ENCODE peak calls at places on chromosome 11, in four cellular contexts. One of them, this sample, is unnamed.
A peak's percentile ranks its signal among the peaks of the same experiment; 100 is the strongest.

GRCh38 chr11:104003491-104003890 is 32.9 kb upstream of the DDI1 start:
- DNase-seq in A549: no peak
- DNase-seq in uterus: no peak
- DNase-seq in heart right ventricle: no peak
- DNase-seq in this sample: no peak

GRCh38 chr11:6647282-6647679 is 8.3 kb downstream of the DCHS1 start:
- DNase-seq in A549: no peak
- DNase-seq in uterus: peak; percentile 67
- DNase-seq in heart right ventricle: peak; percentile 63
- DNase-seq in this sample: no peak

GRCh38 chr11:113106507-113106906 is 145.3 kb downstream of the NCAM1 start:
- DNase-seq in A549: no peak
- DNase-seq in uterus: no peak
- DNase-seq in heart right ventricle: no peak
- DNase-seq in this sample: no peak

GRCh38 chr11:1771700-1772099 is 8.0 kb upstream of the CTSD start:
- DNase-seq in A549: peak; percentile 64
- DNase-seq in uterus: peak; percentile 38
- DNase-seq in heart right ventricle: peak; percentile 4
- DNase-seq in this sample: no peak

GRCh38 chr11:25159341-25159740 is 662.5 kb downstream of the LUZP2 start:
- DNase-seq in A549: no peak
- DNase-seq in uterus: no peak
- DNase-seq in heart right ventricle: no peak
- DNase-seq in this sample: no peak

GRCh38 chr11:113234888-113235287 is 79.5 kb upstream of the TTC12 start:
- DNase-seq in A549: no peak
- DNase-seq in uterus: no peak
- DNase-seq in heart right ventricle: no peak
- DNase-seq in this sample: no peak

GRCh38 chr11:86161373-86162255 is 82.9 kb upstream of the EED start:
- DNase-seq in A549: no peak
- DNase-seq in uterus: no peak
- DNase-seq in heart right ventricle: no peak
- DNase-seq in this sample: no peak

GRCh38 chr11:102226702-102227101 is 90.6 kb upstream of the BIRC3 start:
- DNase-seq in A549: no peak
- DNase-seq in uterus: no peak
- DNase-seq in heart right ventricle: no peak
- DNase-seq in this sample: no peak

GRCh38 chr11:30015725-30016449 is 943 bp downstream of the KCNA4 start:
- DNase-seq in A549: no peak
- DNase-seq in uterus: no peak
- DNase-seq in heart right ventricle: no peak
- DNase-seq in this sample: no peak

GRCh38 chr11:1303973-1304372 is 5.5 kb downstream of the TOLLIP start:
- DNase-seq in A549: no peak
- DNase-seq in uterus: peak; percentile 15
- DNase-seq in heart right ventricle: no peak
- DNase-seq in this sample: peak; percentile 3

GRCh38 chr11:9852465-9852864 is 188.6 kb downstream of the SWAP70 start:
- DNase-seq in A549: no peak
- DNase-seq in uterus: no peak
- DNase-seq in heart right ventricle: no peak
- DNase-seq in this sample: no peak

GRCh38 chr11:84642500-84642899 is 984.6 kb downstream of the DLG2 start:
- DNase-seq in A549: no peak
- DNase-seq in uterus: no peak
- DNase-seq in heart right ventricle: no peak
- DNase-seq in this sample: no peak
- TF ChIP-seq CTCF in A549: no peak
- TF ChIP-seq CTCF in uterus: no peak
- TF ChIP-seq CTCF in heart right ventricle: no peak
- TF ChIP-seq CTCF in this sample: no peak

GRCh38 chr11:68525320-68525719 is 64.8 kb downstream of the PPP6R3 start:
- DNase-seq in A549: no peak
- DNase-seq in uterus: no peak
- DNase-seq in heart right ventricle: no peak
- DNase-seq in this sample: no peak
- TF ChIP-seq CTCF in A549: no peak
- TF ChIP-seq CTCF in uterus: no peak
- TF ChIP-seq CTCF in heart right ventricle: no peak
- TF ChIP-seq CTCF in this sample: no peak

GRCh38 chr11:35844579-35844978 is 99.3 kb upstream of the LDLRAD3 start:
- DNase-seq in A549: no peak
- DNase-seq in uterus: no peak
- DNase-seq in heart right ventricle: no peak
- DNase-seq in this sample: no peak

GRCh38 chr11:35850191-35850590 is 93.7 kb upstream of the LDLRAD3 start:
- DNase-seq in A549: no peak
- DNase-seq in uterus: no peak
- DNase-seq in heart right ventricle: no peak
- DNase-seq in this sample: no peak

GRCh38 chr11:35846874-35847273 is 97.0 kb upstream of the LDLRAD3 start:
- DNase-seq in A549: no peak
- DNase-seq in uterus: no peak
- DNase-seq in heart right ventricle: no peak
- DNase-seq in this sample: no peak

GRCh38 chr11:35845860-35846259 is 98.0 kb upstream of the LDLRAD3 start:
- DNase-seq in A549: no peak
- DNase-seq in uterus: no peak
- DNase-seq in heart right ventricle: no peak
- DNase-seq in this sample: no peak

GRCh38 chr11:35847473-35847872 is 96.4 kb upstream of the LDLRAD3 start:
- DNase-seq in A549: no peak
- DNase-seq in uterus: no peak
- DNase-seq in heart right ventricle: no peak
- DNase-seq in this sample: no peak
- TF ChIP-seq CTCF in A549: no peak
- TF ChIP-seq CTCF in uterus: no peak
- TF ChIP-seq CTCF in heart right ventricle: no peak
- TF ChIP-seq CTCF in this sample: no peak

GRCh38 chr11:124865902-124866851 is 945 bp downstream of the ROBO3 start:
- DNase-seq in A549: no peak
- DNase-seq in uterus: no peak
- DNase-seq in heart right ventricle: no peak
- DNase-seq in this sample: peak; percentile 80
- TF ChIP-seq CTCF in A549: peak; percentile 61
- TF ChIP-seq CTCF in uterus: peak; percentile 63
- TF ChIP-seq CTCF in heart right ventricle: peak; percentile 80
- TF ChIP-seq CTCF in this sample: peak; percentile 86

DNA sequence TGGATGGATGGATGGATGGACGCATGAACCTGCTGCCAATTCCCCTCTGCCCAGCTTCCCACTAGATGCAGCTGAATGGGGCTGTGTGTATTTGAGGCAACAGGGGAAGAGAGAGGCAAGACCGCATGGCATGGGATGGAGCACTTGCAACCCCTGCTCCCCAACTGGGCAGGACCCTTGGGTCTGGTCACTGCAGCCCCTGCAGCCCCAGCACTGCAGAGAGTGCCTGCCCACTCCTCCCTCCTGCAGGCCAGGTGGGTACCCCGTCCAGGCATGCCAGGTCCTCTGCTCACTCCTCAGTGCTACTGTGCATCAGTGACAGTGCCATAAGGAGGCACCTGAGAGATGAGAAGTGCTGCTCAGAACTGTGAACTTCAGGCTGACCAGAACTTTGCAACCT is 40.3 kb downstream of the OSBPL5 start:
- DNase-seq in A549: no peak
- DNase-seq in uterus: peak; percentile 19
- DNase-seq in heart right ventricle: no peak
- DNase-seq in this sample: no peak
- TF ChIP-seq CTCF in A549: no peak
- TF ChIP-seq CTCF in uterus: no peak
- TF ChIP-seq CTCF in heart right ventricle: no peak
- TF ChIP-seq CTCF in this sample: no peak